ENCODE peak calls at places on chromosomes 2 and 18, in four cellular contexts. G is activated T-cell treated with anti-CD3 and anti-CD28 coated beads, Interleukin-2, amount 50 U/mL, for 72 hours; R is right atrium auricular region; W is stromal cell of bone marrow. Z is an unnamed sample.

GRCh38 chr2:119292226-119292625 is 68.6 kb downstream of the STEAP3 start:
- DNase-seq in G (no peak), R (no peak), W (no peak), Z (no peak)

GRCh38 chr2:224671731-224672130 is 44.4 kb downstream of the CCDC195 start:
- DNase-seq in G (no peak), R (no peak), W (no peak), Z (no peak)

GRCh38 chr2:28662468-28663095 is 89.0 kb upstream of the PPP1CB start:
- DNase-seq in G (no peak), R (peak), W (peak), Z (no peak)

GRCh38 chr2:31523871-31524492 is 56.8 kb downstream of the SRD5A2 start:
- DNase-seq in G (peak), R (no peak), W (peak), Z (peak)

GRCh38 chr2:65320042-65320711 is 92.5 kb downstream of the ACTR2 start:
- DNase-seq in G (peak), R (no peak), W (peak), Z (peak)

GRCh38 chr18:5895300-5895885 is at the start of gene TMEM200C:
- DNase-seq in G (peak), R (no peak), W (no peak), Z (peak)

GRCh38 chr18:75428490-75428889 is 987 bp upstream of the SMIM21 start:
- DNase-seq in G (no peak), R (no peak), W (no peak), Z (no peak)

GRCh38 chr2:31213883-31214637 is 3.3 kb downstream of the CAPN14 start:
- DNase-seq in G (no peak), R (no peak), W (no peak), Z (no peak)

GRCh38 chr2:54692556-54692955 is 30.9 kb upstream of the EML6 start:
- DNase-seq in G (no peak), R (no peak), W (no peak), Z (no peak)

GRCh38 chr18:55320399-55321255 is 267.4 kb downstream of the TCF4 start:
- DNase-seq in G (no peak), R (no peak), W (no peak), Z (no peak)

GRCh38 chr2:144834954-144835633 is 315.2 kb upstream of the ZEB2 start:
- DNase-seq in G (no peak), R (peak), W (peak), Z (no peak)

GRCh38 chr2:23602113-23602512 is 217.1 kb downstream of the KLHL29 start:
- DNase-seq in G (no peak), R (no peak), W (peak), Z (no peak)

GRCh38 chr18:69935319-69936190 is 12.1 kb downstream of the CD226 start:
- DNase-seq in G (peak), R (no peak), W (no peak), Z (no peak)

GRCh38 chr18:3012306-3012919 is 531 bp downstream of the LPIN2 start:
- DNase-seq in G (peak), R (no peak), W (no peak), Z (peak)

GRCh38 chr2:73979686-73980085 is 5.0 kb upstream of the TET3 start:
- DNase-seq in G (no peak), R (no peak), W (peak), Z (no peak)

GRCh38 chr2:233446121-233446520 is 91.8 kb downstream of the DGKD start:
- DNase-seq in G (no peak), R (no peak), W (no peak), Z (no peak)

GRCh38 chr2:84713441-84713840 is 167.4 kb downstream of the TRABD2A start:
- DNase-seq in G (no peak), R (no peak), W (peak), Z (no peak)

GRCh38 chr2:621303-622099 is 55.7 kb downstream of the TMEM18 start:
- DNase-seq in G (no peak), R (peak), W (no peak), Z (no peak)

GRCh38 chr2:179613701-179614100 is 247.7 kb downstream of the ZNF385B start:
- DNase-seq in G (no peak), R (no peak), W (no peak), Z (no peak)

GRCh38 chr2:8342407-8342806 is 339.4 kb upstream of the ID2 start:
- DNase-seq in G (no peak), R (no peak), W (no peak), Z (no peak)

GRCh38 chr2:73928995-73929394 is 2.3 kb downstream of the DGUOK start:
- DNase-seq in G (no peak), R (no peak), W (no peak), Z (no peak)

GRCh38 chr2:46171996-46172546 is 125.1 kb upstream of the EPAS1 start:
- DNase-seq in G (no peak), R (no peak), W (no peak), Z (no peak)

GRCh38 chr2:201931475-201931874 is 102.2 kb upstream of the FZD7 start:
- DNase-seq in G (no peak), R (no peak), W (no peak), Z (no peak)

GRCh38 chr2:102585704-102586404 is 33.5 kb upstream of the SLC9A2 start:
- DNase-seq in G (no peak), R (no peak), W (no peak), Z (peak)

GRCh38 chr18:5295231-5295920 is at the start of gene ZBTB14:
- DNase-seq in G (peak), R (no peak), W (peak), Z (peak)

GRCh38 chr2:211745295-211746097 is 793.1 kb downstream of the ERBB4 start:
- DNase-seq in G (peak), R (no peak), W (peak), Z (peak)

GRCh38 chr2:41377837-41378236 is 670.0 kb upstream of the PKDCC start:
- DNase-seq in G (no peak), R (no peak), W (no peak), Z (no peak)

GRCh38 chr2:105972226-105972625 is 221.9 kb downstream of the UXS1 start:
- DNase-seq in G (no peak), R (no peak), W (no peak), Z (no peak)

GRCh38 chr2:70566464-70566863 is 12.8 kb upstream of the TGFA start:
- DNase-seq in G (no peak), R (no peak), W (no peak), Z (no peak)

GRCh38 chr2:54632733-54633692 is 90.4 kb upstream of the EML6 start:
- DNase-seq in G (no peak), R (no peak), W (no peak), Z (peak)

GRCh38 chr2:228709788-228710371 is 528.4 kb upstream of the SPHKAP start:
- DNase-seq in G (no peak), R (no peak), W (no peak), Z (no peak)

GRCh38 chr2:222802502-222803196 is 58.2 kb upstream of the ACSL3 start:
- DNase-seq in G (no peak), R (no peak), W (no peak), Z (no peak)

GRCh38 chr2:63790491-63790890 is 51.2 kb upstream of the UGP2 start:
- DNase-seq in G (no peak), R (no peak), W (no peak), Z (no peak)

GRCh38 chr2:215973954-215974699 is 39.2 kb downstream of the MREG start:
- DNase-seq in G (no peak), R (no peak), W (peak), Z (peak)

GRCh38 chr2:25220198-25220712 is 51.9 kb upstream of the POMC start:
- DNase-seq in G (no peak), R (no peak), W (no peak), Z (no peak)

GRCh38 chr2:210226186-210226585 is 939 bp upstream of the ACADL start:
- DNase-seq in G (no peak), R (no peak), W (no peak), Z (no peak)

GRCh38 chr2:55115795-55116597 is 65.7 kb upstream of the RTN4 start:
- DNase-seq in G (no peak), R (no peak), W (no peak), Z (no peak)

GRCh38 chr2:212288308-212288707 is 250.3 kb downstream of the ERBB4 start:
- DNase-seq in G (no peak), R (no peak), W (no peak), Z (no peak)

GRCh38 chr18:2442726-2443275 is 128.5 kb downstream of the METTL4 start:
- DNase-seq in G (no peak), R (no peak), W (no peak), Z (no peak)